ENCODE peak calls at places on chromosomes 5 and 9, in eight cellular contexts. N is GM10248; X is body of pancreas; M is NCI-H2029; W is activated T-cell treated with anti-CD3 and anti-CD28 coated beads, Interleukin-2, amount 50 U/mL, for 72 hours; U is IMR-90; D is GM12891; J is iPS-NIHi11. L is an unnamed sample.
A peak's percentile ranks its signal among the peaks of the same experiment; 100 is the strongest.

GRCh38 chr9:36748322-36748899 is 175.7 kb downstream of the MELK start:
- DNase-seq in N (peak; percentile 69), X (no peak), M (no peak), W (peak; percentile 26), U (peak; percentile 43), D (peak; percentile 57), J (peak; percentile 92), L (peak; percentile 55)

GRCh38 chr5:5298068-5298633 is 124.3 kb upstream of the ICE1 start:
- DNase-seq in N (no peak), X (no peak), M (no peak), W (no peak), U (no peak), D (no peak), J (no peak), L (no peak)

GRCh38 chr9:108478431-108478837 is 377.4 kb downstream of the ACTL7B start:
- DNase-seq in N (no peak), X (no peak), M (no peak), W (peak; percentile 5), U (peak; percentile 90), D (no peak), J (no peak), L (peak; percentile 95)

GRCh38 chr5:177412603-177413233 is 3.4 kb upstream of the F12 start:
- DNase-seq in N (no peak), X (no peak), M (no peak), W (peak; percentile 39), U (no peak), D (no peak), J (no peak), L (no peak)

GRCh38 chr5:126446498-126447224 is 23.5 kb downstream of the GRAMD2B start:
- DNase-seq in N (peak; percentile 56), X (no peak), M (no peak), W (peak; percentile 64), U (peak; percentile 88), D (no peak), J (no peak), L (peak; percentile 89)

GRCh38 chr9:98825414-98825813 is 17.9 kb downstream of the GALNT12 start:
- DNase-seq in N (no peak), X (no peak), M (no peak), W (no peak), U (no peak), D (no peak), J (no peak), L (no peak)

GRCh38 chr5:131654309-131654708 is 19.3 kb upstream of the RAPGEF6 start:
- DNase-seq in N (no peak), X (no peak), M (no peak), W (no peak), U (no peak), D (no peak), J (no peak), L (no peak)

GRCh38 chr9:124444166-124444565 is 6.1 kb upstream of the ADGRD2 start:
- DNase-seq in N (no peak), X (no peak), M (no peak), W (no peak), U (no peak), D (no peak), J (no peak), L (no peak)

GRCh38 chr5:96247097-96247675 is 185.9 kb downstream of the PCSK1 start:
- DNase-seq in N (no peak), X (peak; percentile 29), M (no peak), W (no peak), U (peak; percentile 78), D (no peak), J (no peak), L (peak; percentile 55)

GRCh38 chr5:154437281-154437965 is 8.4 kb upstream of the SAP30L start:
- DNase-seq in N (no peak), X (no peak), M (no peak), W (no peak), U (no peak), D (no peak), J (no peak), L (no peak)

GRCh38 chr9:128632066-128632465 is 24.6 kb downstream of the DYNC2I2 start:
- DNase-seq in N (no peak), X (no peak), M (no peak), W (no peak), U (no peak), D (no peak), J (no peak), L (no peak)

GRCh38 chr9:20043035-20043434 is 254.2 kb upstream of the SLC24A2 start:
- DNase-seq in N (no peak), X (no peak), M (no peak), W (peak; percentile 6), U (no peak), D (no peak), J (no peak), L (no peak)

GRCh38 chr5:69334793-69335268 is 2.2 kb upstream of the CCDC125 start:
- DNase-seq in N (peak; percentile 79), X (peak; percentile 90), M (peak; percentile 75), W (peak; percentile 85), U (peak; percentile 76), D (peak; percentile 41), J (peak; percentile 81), L (peak; percentile 83)

GRCh38 chr9:75027187-75028107 is 646 bp downstream of the CARNMT1 start:
- DNase-seq in N (peak; percentile 68), X (peak; percentile 73), M (no peak), W (peak; percentile 61), U (peak; percentile 45), D (peak; percentile 17), J (peak; percentile 69), L (peak; percentile 44)

GRCh38 chr9:134350416-134350994 is 24.2 kb downstream of the RXRA start:
- DNase-seq in N (no peak), X (no peak), M (no peak), W (no peak), U (no peak), D (no peak), J (no peak), L (no peak)

GRCh38 chr9:124770359-124771020 is 621 bp downstream of the NR6A1 start:
- DNase-seq in N (peak; percentile 70), X (peak; percentile 45), M (no peak), W (peak; percentile 27), U (no peak), D (no peak), J (peak; percentile 79), L (no peak)

GRCh38 chr5:75034137-75034739 is 18.1 kb downstream of the GCNT4 start:
- DNase-seq in N (no peak), X (no peak), M (peak; percentile 81), W (peak; percentile 40), U (no peak), D (no peak), J (no peak), L (no peak)

GRCh38 chr5:148897842-148898241 is 71.4 kb downstream of the ADRB2 start:
- DNase-seq in N (no peak), X (no peak), M (no peak), W (no peak), U (peak; percentile 65), D (no peak), J (no peak), L (no peak)

GRCh38 chr9:113581865-113582697 is 118.6 kb downstream of the RGS3 start:
- DNase-seq in N (peak; percentile 89), X (peak; percentile 69), M (peak; percentile 77), W (peak; percentile 84), U (peak; percentile 84), D (peak; percentile 84), J (no peak), L (peak; percentile 52)

GRCh38 chr5:147188200-147189108 is 46.4 kb upstream of the STK32A start:
- DNase-seq in N (peak; percentile 52), X (peak; percentile 57), M (peak; percentile 64), W (peak; percentile 68), U (peak; percentile 59), D (peak; percentile 14), J (peak; percentile 74), L (peak; percentile 80)

L was measured in cardiac fibroblast.